ENCODE peak calls at places on chromosomes 1 and 21, in seven cellular contexts. One of them, this sample, is unnamed.

GRCh38 chr1:58841455-58841854 is 57.6 kb upstream of the JUN start:
- DNase-seq in Karpas-422: peak; percentile 69
- DNase-seq in PC-3: peak; percentile 30
- DNase-seq in HCT116: no peak
- DNase-seq in OCI-LY7: peak; percentile 23
- DNase-seq in PC-9: no peak
- DNase-seq in GM23338: peak; percentile 74
- DNase-seq in this sample: no peak

GRCh38 chr1:83815348-83815747 is 183.6 kb downstream of the TTLL7 start:
- DNase-seq in Karpas-422: no peak
- DNase-seq in PC-3: no peak
- DNase-seq in HCT116: no peak
- DNase-seq in OCI-LY7: no peak
- DNase-seq in PC-9: no peak
- DNase-seq in GM23338: no peak
- DNase-seq in this sample: peak; percentile 80

GRCh38 chr1:218266356-218266755 is 18.7 kb upstream of the RRP15 start:
- DNase-seq in Karpas-422: no peak
- DNase-seq in PC-3: peak; percentile 53
- DNase-seq in HCT116: no peak
- DNase-seq in OCI-LY7: no peak
- DNase-seq in PC-9: no peak
- DNase-seq in GM23338: no peak
- DNase-seq in this sample: peak; percentile 21

GRCh38 chr1:27581823-27582243 is 22.1 kb downstream of the AHDC1 start:
- DNase-seq in Karpas-422: no peak
- DNase-seq in PC-3: no peak
- DNase-seq in HCT116: no peak
- DNase-seq in OCI-LY7: no peak
- DNase-seq in PC-9: no peak
- DNase-seq in GM23338: no peak
- DNase-seq in this sample: no peak

GRCh38 chr1:229590119-229590518 is 31.6 kb upstream of the ABCB10 start:
- DNase-seq in Karpas-422: no peak
- DNase-seq in PC-3: no peak
- DNase-seq in HCT116: no peak
- DNase-seq in OCI-LY7: no peak
- DNase-seq in PC-9: no peak
- DNase-seq in GM23338: no peak
- DNase-seq in this sample: no peak

GRCh38 chr1:27555700-27556424 is 48.1 kb downstream of the AHDC1 start:
- DNase-seq in Karpas-422: no peak
- DNase-seq in PC-3: no peak
- DNase-seq in HCT116: no peak
- DNase-seq in OCI-LY7: peak; percentile 85
- DNase-seq in PC-9: no peak
- DNase-seq in GM23338: no peak
- DNase-seq in this sample: no peak

GRCh38 chr1:156772728-156773497 is 5.6 kb downstream of the PRCC start:
- DNase-seq in Karpas-422: no peak
- DNase-seq in PC-3: no peak
- DNase-seq in HCT116: no peak
- DNase-seq in OCI-LY7: no peak
- DNase-seq in PC-9: no peak
- DNase-seq in GM23338: no peak
- DNase-seq in this sample: no peak

GRCh38 chr1:238329671-238330070 is 438.9 kb upstream of the ZP4 start:
- DNase-seq in Karpas-422: no peak
- DNase-seq in PC-3: no peak
- DNase-seq in HCT116: no peak
- DNase-seq in OCI-LY7: no peak
- DNase-seq in PC-9: no peak
- DNase-seq in GM23338: no peak
- DNase-seq in this sample: no peak

GRCh38 chr1:50271968-50272578 is 151.2 kb downstream of the DMRTA2 start:
- DNase-seq in Karpas-422: peak; percentile 85
- DNase-seq in PC-3: peak; percentile 34
- DNase-seq in HCT116: peak; percentile 4
- DNase-seq in OCI-LY7: peak; percentile 49
- DNase-seq in PC-9: no peak
- DNase-seq in GM23338: peak; percentile 69
- DNase-seq in this sample: peak; percentile 60

GRCh38 chr1:78892251-78892650 is 114.3 kb downstream of the ADGRL4 start:
- DNase-seq in Karpas-422: no peak
- DNase-seq in PC-3: no peak
- DNase-seq in HCT116: no peak
- DNase-seq in OCI-LY7: no peak
- DNase-seq in PC-9: no peak
- DNase-seq in GM23338: no peak
- DNase-seq in this sample: peak; percentile 73

GRCh38 chr1:47569681-47570470 is 132.0 kb downstream of the FOXD2 start:
- DNase-seq in Karpas-422: no peak
- DNase-seq in PC-3: peak; percentile 92
- DNase-seq in HCT116: peak; percentile 79
- DNase-seq in OCI-LY7: no peak
- DNase-seq in PC-9: peak; percentile 96
- DNase-seq in GM23338: peak; percentile 82
- DNase-seq in this sample: peak; percentile 93

GRCh38 chr1:23283660-23284602 is 60.2 kb downstream of the HNRNPR start:
- DNase-seq in Karpas-422: no peak
- DNase-seq in PC-3: peak; percentile 51
- DNase-seq in HCT116: no peak
- DNase-seq in OCI-LY7: no peak
- DNase-seq in PC-9: no peak
- DNase-seq in GM23338: no peak
- DNase-seq in this sample: peak; percentile 83

GRCh38 chr1:27940870-27941269 is 6.1 kb downstream of the SMPDL3B start:
- DNase-seq in Karpas-422: no peak
- DNase-seq in PC-3: no peak
- DNase-seq in HCT116: no peak
- DNase-seq in OCI-LY7: no peak
- DNase-seq in PC-9: no peak
- DNase-seq in GM23338: no peak
- DNase-seq in this sample: no peak

GRCh38 chr21:25330266-25330665 is 277.0 kb downstream of the MRPL39 start:
- DNase-seq in Karpas-422: no peak
- DNase-seq in PC-3: peak; percentile 25
- DNase-seq in HCT116: no peak
- DNase-seq in OCI-LY7: no peak
- DNase-seq in PC-9: no peak
- DNase-seq in GM23338: no peak
- DNase-seq in this sample: peak; percentile 41

GRCh38 chr1:41700581-41700980 is 216.1 kb upstream of the EDN2 start:
- DNase-seq in Karpas-422: no peak
- DNase-seq in PC-3: no peak
- DNase-seq in HCT116: no peak
- DNase-seq in OCI-LY7: no peak
- DNase-seq in PC-9: no peak
- DNase-seq in GM23338: no peak
- DNase-seq in this sample: no peak

GRCh38 chr1:50481142-50481736 is 58.0 kb upstream of the DMRTA2 start:
- DNase-seq in Karpas-422: no peak
- DNase-seq in PC-3: no peak
- DNase-seq in HCT116: no peak
- DNase-seq in OCI-LY7: no peak
- DNase-seq in PC-9: no peak
- DNase-seq in GM23338: no peak
- DNase-seq in this sample: no peak

GRCh38 chr1:111481387-111482221 is 7.8 kb downstream of the C1orf162 start:
- DNase-seq in Karpas-422: peak; percentile 86
- DNase-seq in PC-3: peak; percentile 81
- DNase-seq in HCT116: peak; percentile 42
- DNase-seq in OCI-LY7: peak; percentile 65
- DNase-seq in PC-9: peak; percentile 80
- DNase-seq in GM23338: peak; percentile 84
- DNase-seq in this sample: peak; percentile 86

GRCh38 chr1:17569200-17570139 is 30.0 kb downstream of the ARHGEF10L start:
- DNase-seq in Karpas-422: no peak
- DNase-seq in PC-3: peak; percentile 86
- DNase-seq in HCT116: peak; percentile 58
- DNase-seq in OCI-LY7: no peak
- DNase-seq in PC-9: peak; percentile 91
- DNase-seq in GM23338: no peak
- DNase-seq in this sample: peak; percentile 91

GRCh38 chr1:42006836-42007235 is 88.1 kb upstream of the HIVEP3 start:
- DNase-seq in Karpas-422: no peak
- DNase-seq in PC-3: peak; percentile 33
- DNase-seq in HCT116: no peak
- DNase-seq in OCI-LY7: no peak
- DNase-seq in PC-9: no peak
- DNase-seq in GM23338: no peak
- DNase-seq in this sample: peak; percentile 56

GRCh38 chr1:37094302-37094701 is 60.0 kb upstream of the GRIK3 start:
- DNase-seq in Karpas-422: peak; percentile 66
- DNase-seq in PC-3: no peak
- DNase-seq in HCT116: no peak
- DNase-seq in OCI-LY7: peak; percentile 69
- DNase-seq in PC-9: no peak
- DNase-seq in GM23338: no peak
- DNase-seq in this sample: no peak

GRCh38 chr1:160685266-160685665 is 26.4 kb downstream of the CD48 start:
- DNase-seq in Karpas-422: no peak
- DNase-seq in PC-3: no peak
- DNase-seq in HCT116: no peak
- DNase-seq in OCI-LY7: no peak
- DNase-seq in PC-9: no peak
- DNase-seq in GM23338: no peak
- DNase-seq in this sample: no peak
- H3K4me3 ChIP-seq in Karpas-422: no peak overlapping the region
- H3K4me3 ChIP-seq in PC-3: no peak overlapping the region
- H3K4me3 ChIP-seq in HCT116: no peak overlapping the region
- H3K4me3 ChIP-seq in OCI-LY7: no peak overlapping the region
- H3K4me3 ChIP-seq in PC-9: no peak overlapping the region
- H3K4me3 ChIP-seq in GM23338: no peak overlapping the region
- H3K4me3 ChIP-seq in this sample: no peak overlapping the region

DNA sequence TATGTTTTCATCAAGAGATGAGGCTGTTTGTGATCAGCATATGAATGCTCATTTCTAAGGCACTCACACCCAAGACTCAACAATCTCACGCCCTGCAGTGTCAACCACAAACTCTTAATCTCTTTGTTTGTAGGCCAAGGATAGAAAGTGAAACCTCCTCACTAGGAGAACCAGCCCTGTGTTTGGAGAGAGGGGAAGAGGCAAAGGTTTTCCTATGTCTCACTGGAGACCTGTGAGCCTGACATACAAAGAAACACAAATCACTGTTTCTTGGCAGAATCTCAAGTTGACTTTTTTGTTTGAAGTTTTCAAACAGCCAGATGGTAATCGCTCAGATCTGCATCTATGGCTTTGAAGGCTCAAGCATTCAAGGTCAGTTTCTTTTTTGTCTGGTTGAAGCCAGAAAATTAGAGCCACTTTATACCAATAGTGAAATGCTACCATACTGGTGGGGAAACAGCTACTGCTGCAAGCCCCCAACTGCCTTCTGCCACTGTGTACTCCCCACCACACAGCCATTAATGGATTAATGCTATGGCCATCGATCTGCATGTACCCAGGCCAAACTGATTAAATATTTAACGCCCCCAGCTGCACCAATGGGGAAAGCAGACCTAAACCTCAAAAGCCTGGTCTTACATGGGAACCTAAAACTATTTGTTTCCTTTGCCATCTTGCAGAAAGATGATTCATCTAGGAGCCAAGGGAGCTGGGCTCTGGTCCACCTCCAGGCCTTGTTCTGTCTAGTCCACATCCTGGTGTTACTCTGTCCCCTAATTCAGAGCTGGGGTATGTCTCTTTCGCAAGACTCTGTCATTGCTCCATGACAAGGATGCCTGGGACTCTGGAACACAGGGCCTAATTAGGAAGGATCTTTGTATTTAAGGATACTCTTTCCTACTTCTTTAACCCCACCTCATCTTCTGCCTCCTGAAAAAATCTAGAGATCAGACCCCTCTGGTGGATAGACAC is 16.3 kb downstream of the PDZK1 start:
- DNase-seq in Karpas-422: no peak
- DNase-seq in PC-3: peak; percentile 43
- DNase-seq in HCT116: no peak
- DNase-seq in OCI-LY7: no peak
- DNase-seq in PC-9: peak; percentile 45
- DNase-seq in GM23338: no peak
- DNase-seq in this sample: peak; percentile 84
- H3K9me2 ChIP-seq in Karpas-422: no peaks in the 10 kb centered on the region
- H3K9me2 ChIP-seq in PC-3: no peaks in the 10 kb centered on the region
- H3K9me2 ChIP-seq in HCT116: no peaks in the 10 kb centered on the region
- H3K9me2 ChIP-seq in OCI-LY7: no peaks in the 10 kb centered on the region
- H3K9me2 ChIP-seq in PC-9: no peaks in the 10 kb centered on the region
- H3K9me2 ChIP-seq in GM23338: peaks cover 4% of the 10 kb centered on the region
- H3K9me2 ChIP-seq in this sample: no peaks in the 10 kb centered on the region

GRCh38 chr1:24309762-24310485 is 9.2 kb upstream of the GRHL3 start:
- DNase-seq in Karpas-422: no peak
- DNase-seq in PC-3: peak; percentile 68
- DNase-seq in HCT116: no peak
- DNase-seq in OCI-LY7: no peak
- DNase-seq in PC-9: peak; percentile 71
- DNase-seq in GM23338: no peak
- DNase-seq in this sample: peak; percentile 64
- H3K27ac ChIP-seq in Karpas-422: no peak overlapping the region
- H3K27ac ChIP-seq in PC-3: no peak overlapping the region
- H3K27ac ChIP-seq in HCT116: no peak overlapping the region
- H3K27ac ChIP-seq in OCI-LY7: no peak overlapping the region
- H3K27ac ChIP-seq in PC-9: no peak overlapping the region
- H3K27ac ChIP-seq in GM23338: no peak overlapping the region
- H3K27ac ChIP-seq in this sample: no peak overlapping the region

DNA sequence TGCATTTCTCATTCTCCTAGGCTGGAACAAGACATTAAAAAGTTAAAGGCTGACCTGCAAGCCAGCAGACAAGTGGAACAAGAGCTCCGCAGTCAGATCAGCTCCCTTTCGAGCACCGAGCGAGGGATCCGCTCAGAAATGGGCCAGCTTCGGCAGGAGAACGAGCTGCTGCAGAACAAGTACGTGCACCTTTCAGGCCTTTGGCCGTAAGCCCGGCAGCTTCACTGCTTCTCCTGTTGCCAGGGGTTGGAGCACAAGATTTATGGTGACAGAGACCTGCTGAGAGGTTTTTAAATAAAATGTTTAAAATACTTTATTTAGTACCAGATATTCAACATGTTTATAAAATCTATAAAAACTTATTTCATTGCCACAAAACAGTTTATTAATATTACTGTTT is 53.4 kb downstream of the MACO1 start:
- DNase-seq in Karpas-422: no peak
- DNase-seq in PC-3: no peak
- DNase-seq in HCT116: no peak
- DNase-seq in OCI-LY7: no peak
- DNase-seq in PC-9: no peak
- DNase-seq in GM23338: peak; percentile 24
- DNase-seq in this sample: no peak
- H3K4me3 ChIP-seq in Karpas-422: no peak overlapping the region
- H3K4me3 ChIP-seq in PC-3: no peak overlapping the region
- H3K4me3 ChIP-seq in HCT116: no peak overlapping the region
- H3K4me3 ChIP-seq in OCI-LY7: no peak overlapping the region
- H3K4me3 ChIP-seq in PC-9: no peak overlapping the region
- H3K4me3 ChIP-seq in GM23338: no peak overlapping the region
- H3K4me3 ChIP-seq in this sample: no peak overlapping the region